ENCODE peak calls at places on chromosomes 16 and 17, in four cellular contexts. C is C1 segment of cervical spinal cord; F is NCI-H2081; K is stimulated activated CD4-positive, alpha-beta T cell treated with anti-CD3 and anti-CD28 coated beads, Interleukin-1b, Interleukin-23, amount 100 ng/mL, for 24 hours. D is an unnamed sample.

GRCh38 chr17:79721993-79722671 is 8.6 kb upstream of the ENPP7 start:
- DNase-seq in K (no peak), C (no peak), F (no peak), D (no peak)

GRCh38 chr16:22250522-22250921 is 44.4 kb downstream of the EEF2K start:
- DNase-seq in K (no peak), C (no peak), F (no peak), D (no peak)

GRCh38 chr17:70483624-70484023 is 314.3 kb downstream of the KCNJ2 start:
- DNase-seq in F (no peak), K (no peak), C (no peak), D (no peak)

GRCh38 chr16:57956270-57956808 is 14.6 kb downstream of the CNGB1 start:
- DNase-seq in F (no peak), C (no peak), K (no peak), D (no peak)

GRCh38 chr17:7133424-7133823 is 18.8 kb upstream of the ASGR2 start:
- DNase-seq in F (no peak), C (no peak), K (no peak), D (peak)

GRCh38 chr17:75353176-75353575 is 52.3 kb downstream of the GRB2 start:
- DNase-seq in K (no peak), F (no peak), C (no peak), D (no peak)

GRCh38 chr16:4053663-4054479 is 62.4 kb downstream of the ADCY9 start:
- DNase-seq in K (no peak), C (no peak), F (peak), D (no peak)

GRCh38 chr17:83106913-83107655 is 27.7 kb downstream of the METRNL start:
- DNase-seq in K (no peak), F (no peak), C (no peak), D (no peak)

GRCh38 chr16:56282455-56282854 is 91.2 kb downstream of the GNAO1 start:
- DNase-seq in F (no peak), K (no peak), C (no peak), D (no peak)

GRCh38 chr16:70391881-70392481 is 45.3 kb downstream of the DDX19A start:
- DNase-seq in K (no peak), F (no peak), C (no peak), D (peak)